ENCODE peak calls at places on chromosomes 4 and X, in six cellular contexts. One of them, this sample, is unnamed.

GRCh38 chr4:88033309-88033708 is 25.9 kb downstream of the PKD2 start:
- DNase-seq in hepatocyte: peak
- DNase-seq in neural progenitor cell: peak
- DNase-seq in OCI-LY7: peak
- DNase-seq in HCT116: peak
- DNase-seq in GM23248: peak
- DNase-seq in this sample: peak

GRCh38 chr4:122700178-122700725 is 32.3 kb upstream of the BBS12 start:
- DNase-seq in hepatocyte: peak
- DNase-seq in neural progenitor cell: no peak
- DNase-seq in OCI-LY7: no peak
- DNase-seq in HCT116: peak
- DNase-seq in GM23248: peak
- DNase-seq in this sample: peak

GRCh38 chr4:11765849-11766453 is 337.3 kb upstream of the HS3ST1 start:
- DNase-seq in hepatocyte: peak
- DNase-seq in neural progenitor cell: peak
- DNase-seq in OCI-LY7: peak
- DNase-seq in HCT116: peak
- DNase-seq in GM23248: peak
- DNase-seq in this sample: peak

GRCh38 chr4:24768006-24768405 is 27.4 kb upstream of the SOD3 start:
- DNase-seq in hepatocyte: no peak
- DNase-seq in neural progenitor cell: no peak
- DNase-seq in OCI-LY7: no peak
- DNase-seq in HCT116: no peak
- DNase-seq in GM23248: no peak
- DNase-seq in this sample: no peak

GRCh38 chr4:105122334-105122733 is 24.3 kb upstream of the TET2 start:
- DNase-seq in hepatocyte: peak
- DNase-seq in neural progenitor cell: peak
- DNase-seq in OCI-LY7: no peak
- DNase-seq in HCT116: no peak
- DNase-seq in GM23248: peak
- DNase-seq in this sample: peak

GRCh38 chr4:7989654-7990053 is 50.0 kb upstream of the AFAP1 start:
- DNase-seq in hepatocyte: no peak
- DNase-seq in neural progenitor cell: no peak
- DNase-seq in OCI-LY7: no peak
- DNase-seq in HCT116: no peak
- DNase-seq in GM23248: no peak
- DNase-seq in this sample: no peak

GRCh38 chr4:161583549-161583948 is 580.3 kb downstream of the FSTL5 start:
- DNase-seq in hepatocyte: no peak
- DNase-seq in neural progenitor cell: no peak
- DNase-seq in OCI-LY7: no peak
- DNase-seq in HCT116: no peak
- DNase-seq in GM23248: no peak
- DNase-seq in this sample: no peak

GRCh38 chr4:77619408-77619807 is 13.8 kb downstream of the CXCL13 start:
- DNase-seq in hepatocyte: no peak
- DNase-seq in neural progenitor cell: no peak
- DNase-seq in OCI-LY7: no peak
- DNase-seq in HCT116: no peak
- DNase-seq in GM23248: no peak
- DNase-seq in this sample: no peak

GRCh38 chr4:120070191-120070590 is 3.5 kb upstream of the MAD2L1 start:
- DNase-seq in hepatocyte: no peak
- DNase-seq in neural progenitor cell: no peak
- DNase-seq in OCI-LY7: no peak
- DNase-seq in HCT116: no peak
- DNase-seq in GM23248: peak
- DNase-seq in this sample: no peak

DNA sequence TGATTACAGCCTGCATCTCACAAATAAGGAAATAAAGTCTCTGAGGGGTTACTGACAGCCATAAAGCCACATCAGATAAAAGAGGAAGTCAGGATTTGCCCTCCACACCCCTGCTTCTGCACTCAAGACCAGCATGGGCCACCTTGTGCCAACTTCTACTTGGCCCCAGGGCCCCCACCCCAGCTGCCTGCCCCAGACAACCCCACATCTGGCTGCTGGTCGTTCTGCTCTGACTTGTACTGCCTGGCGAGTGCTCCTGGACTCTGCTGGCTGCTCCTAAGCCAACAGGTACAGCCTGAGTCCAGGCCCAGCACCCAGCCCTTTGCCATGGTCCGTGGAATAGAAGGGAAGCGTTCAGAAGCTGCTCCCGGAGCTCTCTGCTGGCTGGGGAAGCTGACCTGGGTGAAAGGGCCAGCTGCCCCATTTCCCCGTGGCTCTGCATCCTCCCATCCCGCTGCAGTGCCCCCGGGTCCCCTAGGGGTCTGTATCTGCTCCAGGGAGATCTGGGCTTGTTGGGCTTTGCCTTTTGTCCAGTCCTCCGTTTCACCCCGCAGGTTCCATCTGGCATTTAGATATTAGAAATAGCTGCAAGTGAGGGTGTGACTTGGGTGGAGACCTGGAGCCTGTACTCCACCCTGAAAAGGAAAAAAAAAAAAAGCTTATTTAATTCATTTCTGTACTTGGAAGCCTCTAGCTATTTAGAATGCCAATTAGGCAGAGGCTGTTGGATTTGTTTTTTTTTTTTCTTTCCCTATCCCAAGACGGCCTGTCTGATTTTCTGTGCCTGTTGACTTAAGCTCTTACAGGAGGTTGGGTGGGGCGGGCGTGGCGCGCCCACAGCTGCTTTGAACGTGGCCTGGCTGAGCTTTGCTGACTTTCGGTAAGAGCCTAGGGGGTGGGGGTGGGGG is 194.7 kb downstream of the PTTG2 start:
- DNase-seq in hepatocyte: no peak
- DNase-seq in neural progenitor cell: no peak
- DNase-seq in OCI-LY7: peak
- DNase-seq in HCT116: no peak
- DNase-seq in GM23248: peak
- DNase-seq in this sample: no peak
- H2AFZ ChIP-seq in hepatocyte: no peak
- H2AFZ ChIP-seq in neural progenitor cell: no peak
- H2AFZ ChIP-seq in OCI-LY7: no peak
- H2AFZ ChIP-seq in HCT116: peak
- H2AFZ ChIP-seq in GM23248: no peak
- H2AFZ ChIP-seq in this sample: peak

GRCh38 chr4:57945298-57945697 is 835.1 kb upstream of the IGFBP7 start:
- DNase-seq in hepatocyte: no peak
- DNase-seq in neural progenitor cell: no peak
- DNase-seq in OCI-LY7: no peak
- DNase-seq in HCT116: no peak
- DNase-seq in GM23248: no peak
- DNase-seq in this sample: no peak

DNA sequence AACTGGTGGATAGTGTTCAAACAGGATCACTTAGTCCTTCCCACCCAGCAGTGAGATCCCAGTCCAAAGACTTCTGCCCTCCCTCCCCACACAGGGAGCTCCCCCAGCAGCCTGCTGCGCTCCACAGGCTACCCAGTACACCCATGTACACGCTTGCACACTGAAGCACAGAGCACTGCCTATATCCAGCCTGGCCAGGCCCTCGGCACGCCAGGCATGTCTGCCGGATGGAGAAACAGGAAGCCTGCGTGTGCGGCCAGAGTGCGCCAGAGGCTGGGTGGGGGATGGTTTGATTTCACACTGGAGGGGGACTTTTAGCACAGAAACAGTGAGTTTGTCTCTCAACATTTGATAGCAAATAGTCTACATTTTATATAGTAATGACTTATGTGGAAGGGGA is 833.5 kb upstream of the IGFBP7 start:
- DNase-seq in hepatocyte: no peak
- DNase-seq in neural progenitor cell: no peak
- DNase-seq in OCI-LY7: no peak
- DNase-seq in HCT116: no peak
- DNase-seq in GM23248: no peak
- DNase-seq in this sample: no peak
- TF ChIP-seq EZH2phosphoT487 in hepatocyte: no peak
- TF ChIP-seq EZH2phosphoT487 in neural progenitor cell: no peak
- TF ChIP-seq EZH2phosphoT487 in OCI-LY7: no peak
- TF ChIP-seq EZH2phosphoT487 in HCT116: no peak
- TF ChIP-seq EZH2phosphoT487 in GM23248: no peak
- TF ChIP-seq EZH2phosphoT487 in this sample: no peak

DNA sequence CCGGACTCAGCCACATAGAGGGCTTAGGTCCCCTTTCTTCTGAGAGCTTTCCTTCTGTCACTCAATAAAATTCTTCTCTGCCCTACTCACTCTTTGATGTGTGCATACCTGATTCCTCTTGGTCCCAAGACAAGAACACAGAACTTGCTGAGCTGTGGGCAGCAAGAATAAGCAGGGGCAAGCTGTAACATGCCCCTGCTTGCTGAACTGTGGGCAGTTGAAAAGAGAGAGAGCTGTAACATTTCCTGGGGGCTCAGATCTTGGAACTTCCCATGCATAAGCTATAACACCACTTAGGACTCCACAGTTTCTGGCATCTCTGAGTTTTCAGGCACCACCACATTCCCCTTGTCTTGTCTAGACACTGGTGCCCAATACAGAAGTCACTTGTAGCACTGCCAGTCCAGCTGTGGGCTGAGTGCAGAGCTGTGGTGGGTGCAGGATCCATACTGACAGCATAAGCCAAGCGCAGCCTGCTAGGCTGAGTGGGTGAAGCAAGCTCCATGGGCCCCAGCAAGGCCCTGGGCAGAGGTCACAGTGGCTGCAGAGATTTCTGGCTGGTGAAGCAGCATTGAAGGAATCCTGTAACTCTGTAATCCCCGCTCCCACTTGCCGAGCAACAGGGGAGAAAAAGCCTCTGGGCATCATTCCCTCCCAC is 241.2 kb downstream of the PCDH10 start:
- DNase-seq in hepatocyte: no peak
- DNase-seq in neural progenitor cell: peak
- DNase-seq in OCI-LY7: no peak
- DNase-seq in HCT116: no peak
- DNase-seq in GM23248: no peak
- DNase-seq in this sample: no peak
- H2AFZ ChIP-seq in hepatocyte: no peak
- H2AFZ ChIP-seq in neural progenitor cell: peak
- H2AFZ ChIP-seq in OCI-LY7: no peak
- H2AFZ ChIP-seq in HCT116: no peak
- H2AFZ ChIP-seq in GM23248: no peak
- H2AFZ ChIP-seq in this sample: no peak

GRCh38 chrX:19876962-19877361 is 10.4 kb downstream of the SH3KBP1 start:
- DNase-seq in hepatocyte: no peak
- DNase-seq in neural progenitor cell: no peak
- DNase-seq in OCI-LY7: no peak
- DNase-seq in HCT116: no peak
- DNase-seq in GM23248: no peak
- DNase-seq in this sample: no peak

GRCh38 chrX:19879181-19879580 is 8.2 kb downstream of the SH3KBP1 start:
- DNase-seq in hepatocyte: no peak
- DNase-seq in neural progenitor cell: no peak
- DNase-seq in OCI-LY7: no peak
- DNase-seq in HCT116: no peak
- DNase-seq in GM23248: no peak
- DNase-seq in this sample: peak

GRCh38 chrX:19874391-19875050 is 12.9 kb downstream of the SH3KBP1 start:
- DNase-seq in hepatocyte: no peak
- DNase-seq in neural progenitor cell: no peak
- DNase-seq in OCI-LY7: no peak
- DNase-seq in HCT116: no peak
- DNase-seq in GM23248: no peak
- DNase-seq in this sample: no peak

GRCh38 chrX:19877431-19877830 is 10.0 kb downstream of the SH3KBP1 start:
- DNase-seq in hepatocyte: no peak
- DNase-seq in neural progenitor cell: no peak
- DNase-seq in OCI-LY7: no peak
- DNase-seq in HCT116: no peak
- DNase-seq in GM23248: no peak
- DNase-seq in this sample: no peak

DNA sequence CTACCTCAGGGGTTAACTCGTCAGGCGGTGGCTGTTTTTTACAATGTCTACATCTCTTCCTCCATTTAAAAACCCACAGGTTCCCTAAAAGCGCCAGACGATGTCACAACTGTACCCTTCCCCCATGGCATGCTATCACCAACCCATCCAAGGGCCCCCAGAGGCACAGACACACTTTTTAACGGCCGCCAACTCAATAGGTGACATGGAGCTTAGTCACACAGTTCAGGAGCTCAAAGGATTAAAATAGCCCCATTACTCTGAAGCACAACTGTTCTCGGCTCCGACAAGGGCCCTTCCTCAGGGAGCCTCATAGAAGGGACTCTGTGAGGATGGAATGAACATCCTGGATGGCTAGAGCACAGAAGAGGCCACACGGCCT is 12.4 kb downstream of the SH3KBP1 start:
- DNase-seq in hepatocyte: no peak
- DNase-seq in neural progenitor cell: no peak
- DNase-seq in OCI-LY7: no peak
- DNase-seq in HCT116: peak
- DNase-seq in GM23248: peak
- DNase-seq in this sample: no peak
- TF ChIP-seq EZH2phosphoT487 in hepatocyte: no peak
- TF ChIP-seq EZH2phosphoT487 in neural progenitor cell: no peak
- TF ChIP-seq EZH2phosphoT487 in OCI-LY7: no peak
- TF ChIP-seq EZH2phosphoT487 in HCT116: no peak
- TF ChIP-seq EZH2phosphoT487 in GM23248: no peak
- TF ChIP-seq EZH2phosphoT487 in this sample: no peak

GRCh38 chr4:186481998-186482790 is 73.2 kb downstream of the MTNR1A start:
- DNase-seq in hepatocyte: no peak
- DNase-seq in neural progenitor cell: peak
- DNase-seq in OCI-LY7: no peak
- DNase-seq in HCT116: no peak
- DNase-seq in GM23248: no peak
- DNase-seq in this sample: peak

GRCh38 chr4:186483656-186484055 is 71.7 kb downstream of the MTNR1A start:
- DNase-seq in hepatocyte: no peak
- DNase-seq in neural progenitor cell: no peak
- DNase-seq in OCI-LY7: no peak
- DNase-seq in HCT116: no peak
- DNase-seq in GM23248: no peak
- DNase-seq in this sample: no peak

GRCh38 chr4:186485621-186486062 is 69.7 kb downstream of the MTNR1A start:
- DNase-seq in hepatocyte: no peak
- DNase-seq in neural progenitor cell: peak
- DNase-seq in OCI-LY7: no peak
- DNase-seq in HCT116: peak
- DNase-seq in GM23248: peak
- DNase-seq in this sample: no peak

GRCh38 chr4:186487726-186488125 is 67.6 kb downstream of the MTNR1A start:
- DNase-seq in hepatocyte: no peak
- DNase-seq in neural progenitor cell: no peak
- DNase-seq in OCI-LY7: no peak
- DNase-seq in HCT116: no peak
- DNase-seq in GM23248: no peak
- DNase-seq in this sample: no peak

DNA sequence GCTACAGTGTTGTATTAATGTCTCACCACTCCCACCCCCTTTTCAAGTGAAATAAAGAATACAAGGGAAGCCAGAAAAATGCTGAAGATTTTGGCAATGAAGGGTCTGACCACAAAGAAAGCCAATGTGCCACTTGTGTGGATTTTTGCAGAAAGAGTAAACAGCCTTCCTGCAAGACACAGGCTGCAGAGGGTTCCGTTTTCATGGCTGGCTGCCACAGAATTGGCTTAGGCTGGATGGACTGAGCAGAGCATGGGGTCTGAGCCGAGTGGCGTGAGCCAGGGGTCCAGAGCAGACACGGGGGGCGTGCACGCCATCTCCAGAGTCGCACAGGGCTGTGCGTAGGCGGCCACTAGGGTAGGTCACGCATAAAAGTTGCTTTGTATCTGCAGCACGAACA is 69.2 kb downstream of the MTNR1A start:
- DNase-seq in hepatocyte: no peak
- DNase-seq in neural progenitor cell: peak
- DNase-seq in OCI-LY7: no peak
- DNase-seq in HCT116: no peak
- DNase-seq in GM23248: peak
- DNase-seq in this sample: no peak
- H2AFZ ChIP-seq in hepatocyte: no peak
- H2AFZ ChIP-seq in neural progenitor cell: peak
- H2AFZ ChIP-seq in OCI-LY7: no peak
- H2AFZ ChIP-seq in HCT116: peak
- H2AFZ ChIP-seq in GM23248: no peak
- H2AFZ ChIP-seq in this sample: peak